ENCODE peak calls at places on chromosomes 4 and X, in eight cellular contexts. C is right cardiac atrium; W is neural progenitor cell; A is aorta; U is right atrium auricular region; L is CD4-positive, alpha-beta T cell; O is caudate nucleus; I is GM23248. E is an unnamed sample.

GRCh38 chr4:152037435-152037834 is 276.6 kb upstream of the GATB start:
- DNase-seq in C (no peak), W (no peak), A (no peak), U (no peak), L (no peak), O (no peak), I (no peak), E (no peak)

GRCh38 chr4:80336582-80336981 is 1.1 kb downstream of the CFAP299 start:
- DNase-seq in C (no peak), W (peak), A (peak), U (no peak), L (no peak), O (no peak), I (peak), E (no peak)

GRCh38 chr4:11503166-11503565 is 74.5 kb upstream of the HS3ST1 start:
- DNase-seq in C (peak), W (no peak), A (no peak), U (no peak), L (no peak), O (no peak), I (no peak), E (no peak)

GRCh38 chrX:6614516-6614915 is 79.6 kb upstream of the VCX3A start:
- DNase-seq in C (no peak), W (peak), A (no peak), U (no peak), L (no peak), O (no peak), I (no peak), E (no peak)

GRCh38 chrX:140817943-140818342 is 108.4 kb downstream of the LINC00632 start:
- DNase-seq in C (no peak), W (peak), A (no peak), U (no peak), L (no peak), O (no peak), I (peak), E (no peak)

GRCh38 chr4:77308843-77309242 is 151.8 kb downstream of the CCNG2 start:
- DNase-seq in C (no peak), W (peak), A (no peak), U (no peak), L (no peak), O (no peak), I (peak), E (no peak)

GRCh38 chr4:99572527-99573240 is 1.9 kb upstream of the MTTP start:
- DNase-seq in C (no peak), W (no peak), A (no peak), U (no peak), L (no peak), O (no peak), I (peak), E (no peak)

GRCh38 chr4:10524196-10524833 is 67.1 kb upstream of the ZNF518B start:
- DNase-seq in C (no peak), W (no peak), A (no peak), U (no peak), L (no peak), O (no peak), I (no peak), E (no peak)

GRCh38 chr4:86934772-86935498 is at the start of gene AFF1:
- DNase-seq in C (peak), W (peak), A (peak), U (peak), L (peak), O (peak), I (peak), E (no peak)

GRCh38 chr4:24209891-24210290 is 320.0 kb upstream of the PPARGC1A start:
- DNase-seq in C (no peak), W (no peak), A (no peak), U (no peak), L (no peak), O (no peak), I (no peak), E (no peak)
- H3K27ac ChIP-seq in C (no peak), W (no peak), A (no peak), U (no peak), L (no peak), O (no peak), I (peak), E (peak)

GRCh38 chr4:75345436-75345835 is 168.8 kb downstream of the RCHY1 start:
- DNase-seq in C (no peak), W (no peak), A (no peak), U (no peak), L (no peak), O (no peak), I (peak), E (no peak)
- H3K27ac ChIP-seq in C (no peak), W (no peak), A (peak), U (peak), L (no peak), O (no peak), I (no peak), E (no peak)

GRCh38 chr4:7474320-7474719 is 39.6 kb upstream of the PSAPL1 start:
- DNase-seq in C (no peak), W (no peak), A (no peak), U (no peak), L (no peak), O (no peak), I (no peak), E (no peak)

GRCh38 chr4:7473096-7473495 is 38.4 kb upstream of the PSAPL1 start:
- DNase-seq in C (no peak), W (no peak), A (no peak), U (no peak), L (no peak), O (no peak), I (no peak), E (no peak)

GRCh38 chr4:7476820-7477219 is 42.1 kb upstream of the PSAPL1 start:
- DNase-seq in C (no peak), W (no peak), A (no peak), U (no peak), L (no peak), O (no peak), I (no peak), E (no peak)

GRCh38 chr4:7477695-7478094 is 43.0 kb upstream of the PSAPL1 start:
- DNase-seq in C (no peak), W (no peak), A (no peak), U (no peak), L (no peak), O (no peak), I (no peak), E (no peak)

GRCh38 chr4:7475207-7475606 is 40.5 kb upstream of the PSAPL1 start:
- DNase-seq in C (no peak), W (no peak), A (no peak), U (no peak), L (no peak), O (no peak), I (no peak), E (no peak)
- H3K27ac ChIP-seq in C (no peak), W (no peak), A (no peak), U (no peak), L (no peak), O (no peak), I (no peak), E (no peak)

GRCh38 chr4:75909331-75909844 is 7.1 kb upstream of the PPEF2 start:
- DNase-seq in C (no peak), W (no peak), A (no peak), U (no peak), L (no peak), O (no peak), I (no peak), E (no peak)

GRCh38 chr4:75904086-75904485 is 1.8 kb upstream of the PPEF2 start:
- DNase-seq in C (no peak), W (no peak), A (no peak), U (no peak), L (no peak), O (no peak), I (no peak), E (no peak)

GRCh38 chr4:75907956-75908355 is 5.7 kb upstream of the PPEF2 start:
- DNase-seq in C (no peak), W (no peak), A (no peak), U (no peak), L (no peak), O (no peak), I (no peak), E (no peak)

GRCh38 chr4:75912968-75913367 is 10.7 kb upstream of the PPEF2 start:
- DNase-seq in C (no peak), W (no peak), A (no peak), U (no peak), L (no peak), O (no peak), I (no peak), E (no peak)

DNA sequence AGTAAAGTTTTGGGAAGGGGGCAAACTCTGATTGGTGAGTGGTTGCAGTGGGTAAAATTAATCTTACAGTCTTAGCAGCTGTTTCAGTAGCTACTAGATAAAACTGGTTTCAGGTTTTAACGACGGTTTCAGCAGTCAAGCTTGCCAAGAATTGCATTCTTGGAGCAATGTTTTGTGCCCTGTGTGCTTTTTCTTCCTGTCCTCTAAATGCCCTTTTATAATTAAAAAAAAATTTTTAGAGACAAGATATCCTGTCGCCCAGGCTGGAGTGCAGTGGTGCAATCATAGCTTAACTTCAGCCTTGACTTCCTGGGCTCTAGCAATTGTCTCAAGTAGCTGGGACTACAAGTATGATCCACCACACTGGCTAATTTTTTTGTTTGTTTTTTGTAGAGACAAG is 6.3 kb upstream of the PPEF2 start:
- DNase-seq in C (no peak), W (no peak), A (no peak), U (no peak), L (no peak), O (no peak), I (peak), E (no peak)
- H3K27ac ChIP-seq in C (no peak), W (no peak), A (no peak), U (no peak), L (no peak), O (no peak), I (no peak), E (no peak)

GRCh38 chrX:11193035-11193469 is 81.9 kb downstream of the HCCS start:
- DNase-seq in C (no peak), W (no peak), A (no peak), U (no peak), L (no peak), O (no peak), I (peak), E (no peak)
- H3K27ac ChIP-seq in C (no peak), W (no peak), A (no peak), U (no peak), L (no peak), O (no peak), I (no peak), E (peak)

DNA sequence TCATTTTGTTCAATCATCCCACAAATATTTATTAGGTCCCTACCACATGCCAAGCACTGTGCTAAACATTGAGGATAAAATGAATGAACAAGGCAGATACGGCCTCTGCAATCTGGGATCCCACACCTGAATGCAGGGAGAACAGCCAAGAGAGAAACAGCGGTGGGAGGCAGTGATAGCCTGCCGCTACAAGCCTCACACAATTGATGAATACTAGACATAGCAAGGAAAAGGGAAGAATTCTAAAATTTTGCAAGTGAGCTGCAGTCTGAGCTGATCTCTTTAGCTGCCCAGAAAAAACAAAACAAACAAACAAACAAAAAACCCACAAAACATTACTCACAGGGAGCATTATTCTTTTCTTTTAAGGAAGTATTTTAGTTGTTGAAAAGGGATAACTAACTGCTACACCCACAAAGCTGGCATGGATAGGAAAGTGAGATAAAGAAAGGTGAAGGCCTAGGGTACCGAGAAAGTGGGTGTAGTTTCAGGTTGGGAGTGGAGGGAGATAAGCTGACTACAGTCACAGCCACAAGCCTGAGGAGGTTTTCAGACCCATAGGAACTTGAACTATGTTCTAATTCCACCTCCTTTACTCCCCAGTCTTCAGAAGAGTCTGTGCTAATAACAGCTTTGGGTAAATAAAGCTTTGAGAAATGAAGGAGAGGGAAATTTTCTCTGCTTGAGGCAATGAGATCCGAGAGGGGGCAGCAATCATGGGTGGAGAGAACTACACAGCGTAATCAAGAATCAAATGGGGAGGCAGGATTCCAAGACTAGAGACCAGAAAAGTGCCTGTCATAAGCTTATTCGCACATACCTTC is 85.4 kb downstream of the SH3RF1 start:
- DNase-seq in C (no peak), W (no peak), A (no peak), U (no peak), L (no peak), O (no peak), I (no peak), E (no peak)
- H3K27ac ChIP-seq in C (no peak), W (peak), A (no peak), U (no peak), L (no peak), O (peak), I (no peak), E (peak)

GRCh38 chr4:8922481-8922880 is 50.8 kb upstream of the HMX1 start:
- DNase-seq in C (no peak), W (no peak), A (peak), U (peak), L (no peak), O (no peak), I (no peak), E (no peak)

GRCh38 chr4:8932884-8933283 is 61.2 kb upstream of the HMX1 start:
- DNase-seq in C (no peak), W (no peak), A (no peak), U (no peak), L (no peak), O (no peak), I (no peak), E (no peak)

GRCh38 chr4:8928074-8928473 is 56.4 kb upstream of the HMX1 start:
- DNase-seq in C (no peak), W (no peak), A (no peak), U (no peak), L (no peak), O (no peak), I (no peak), E (no peak)
- H3K27ac ChIP-seq in C (no peak), W (no peak), A (no peak), U (no peak), L (no peak), O (no peak), I (no peak), E (no peak)

GRCh38 chrX:116278819-116279218 is 108.3 kb downstream of the AGTR2 start:
- DNase-seq in C (no peak), W (no peak), A (no peak), U (no peak), L (no peak), O (no peak), I (no peak), E (no peak)

GRCh38 chrX:116285506-116285905 is 115.0 kb downstream of the AGTR2 start:
- DNase-seq in C (no peak), W (no peak), A (no peak), U (no peak), L (no peak), O (no peak), I (peak), E (no peak)

GRCh38 chrX:116284383-116284782 is 113.8 kb downstream of the AGTR2 start:
- DNase-seq in C (no peak), W (no peak), A (no peak), U (no peak), L (no peak), O (no peak), I (no peak), E (peak)

GRCh38 chrX:116277391-116277790 is 106.8 kb downstream of the AGTR2 start:
- DNase-seq in C (no peak), W (no peak), A (no peak), U (no peak), L (no peak), O (no peak), I (no peak), E (no peak)

DNA sequence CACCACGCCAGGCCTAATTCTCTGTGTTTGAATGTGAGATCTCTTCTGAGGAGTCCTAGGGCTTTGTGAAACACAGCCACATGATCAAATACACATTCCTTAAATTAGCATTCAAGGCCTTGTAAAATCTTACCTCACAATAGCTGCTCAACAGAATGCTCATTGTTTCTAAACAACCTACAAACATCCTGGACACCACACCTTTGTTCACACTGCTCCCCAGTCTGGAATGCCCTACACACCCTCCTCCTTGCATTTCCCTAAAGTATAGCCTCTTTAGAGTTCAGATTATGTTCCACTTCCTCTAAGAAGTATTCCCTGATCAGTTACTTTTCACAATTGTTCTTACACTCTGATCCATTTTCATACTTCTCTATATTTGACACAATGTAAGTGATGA is 110.6 kb downstream of the AGTR2 start:
- DNase-seq in C (no peak), W (no peak), A (no peak), U (no peak), L (no peak), O (no peak), I (no peak), E (peak)
- H3K27ac ChIP-seq in C (no peak), W (no peak), A (no peak), U (no peak), L (no peak), O (no peak), I (no peak), E (peak)

GRCh38 chr4:5881340-5881739 is 11.5 kb downstream of the CRMP1 start:
- DNase-seq in C (no peak), W (peak), A (no peak), U (no peak), L (no peak), O (no peak), I (no peak), E (no peak)

GRCh38 chr4:5883916-5884315 is 9.0 kb downstream of the CRMP1 start:
- DNase-seq in C (no peak), W (no peak), A (no peak), U (no peak), L (no peak), O (no peak), I (peak), E (no peak)

GRCh38 chr4:5874811-5875465 is 17.9 kb downstream of the CRMP1 start:
- DNase-seq in C (no peak), W (peak), A (peak), U (no peak), L (no peak), O (peak), I (peak), E (peak)

GRCh38 chr4:5882947-5883346 is 9.9 kb downstream of the CRMP1 start:
- DNase-seq in C (no peak), W (no peak), A (no peak), U (no peak), L (no peak), O (peak), I (no peak), E (no peak)

DNA sequence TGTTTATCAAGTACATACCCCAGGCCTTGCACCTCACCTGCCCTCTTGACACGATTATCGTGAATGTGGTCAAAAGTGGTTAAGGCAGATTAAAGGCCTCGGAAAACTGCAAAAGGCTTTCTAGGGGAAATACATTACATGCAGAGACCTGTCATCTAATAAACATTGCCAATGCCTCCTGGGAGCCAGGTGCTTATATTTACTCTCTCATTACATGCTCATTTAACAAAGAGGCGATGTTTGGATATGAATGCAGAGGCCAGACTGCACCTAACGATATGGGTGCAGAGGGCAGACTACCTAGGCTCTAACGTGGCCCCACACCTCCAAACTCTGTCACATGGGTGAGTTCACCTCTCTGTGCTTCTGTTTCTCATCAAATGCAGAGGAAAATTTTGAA is 14.5 kb downstream of the CRMP1 start:
- DNase-seq in C (no peak), W (no peak), A (no peak), U (no peak), L (no peak), O (no peak), I (no peak), E (no peak)
- H3K27ac ChIP-seq in C (no peak), W (no peak), A (no peak), U (no peak), L (no peak), O (no peak), I (no peak), E (no peak)

GRCh38 chrX:48472851-48473717 is 2.9 kb upstream of the FTSJ1 start:
- DNase-seq in C (no peak), W (peak), A (no peak), U (no peak), L (no peak), O (no peak), I (no peak), E (no peak)
- H3K27ac ChIP-seq in C (no peak), W (peak), A (no peak), U (no peak), L (no peak), O (no peak), I (peak), E (no peak)